ENCODE peak calls at places on chromosomes 7 and 10, in seven cellular contexts. A is astrocyte of the spinal cord, Q is lower leg skin, U is mesendoderm, S is GM12865, P is amniotic stem cell, Z is DMS 273 treated with DMSO at 0.1 percent for 48 hours. O is an unnamed sample.

GRCh38 chr7:673681-674453 is 52.6 kb upstream of the DNAAF5 start:
- DNase-seq in A (no peak), U (no peak), Z (no peak), P (no peak), S (no peak), Q (no peak), O (no peak)

GRCh38 chr7:82109288-82109687 is 334.3 kb downstream of the CACNA2D1 start:
- DNase-seq in Q (no peak), U (no peak), P (no peak), Z (no peak), S (no peak), A (peak; percentile 41), O (no peak)

GRCh38 chr10:451856-452255 is 237.6 kb downstream of the DIP2C start:
- DNase-seq in P (no peak), Z (no peak), A (no peak), U (no peak), Q (no peak), S (no peak), O (no peak)

GRCh38 chr7:101308245-101309085 is 13.1 kb downstream of the IFT22 start:
- DNase-seq in Z (peak; percentile 65), P (no peak), Q (peak; percentile 34), A (peak; percentile 33), U (peak; percentile 93), S (peak; percentile 81), O (no peak)

GRCh38 chr10:119495545-119495944 is 47.0 kb downstream of the RGS10 start:
- DNase-seq in U (no peak), S (no peak), Q (no peak), A (no peak), Z (no peak), P (no peak), O (no peak)

GRCh38 chr7:100544386-100544785 is 5.4 kb downstream of the AGFG2 start:
- DNase-seq in P (no peak), Q (no peak), S (no peak), A (no peak), U (no peak), Z (no peak), O (no peak)

GRCh38 chr10:113947138-113948011 is 92.9 kb downstream of the NHLRC2 start:
- DNase-seq in P (no peak), Q (no peak), A (peak; percentile 11), U (no peak), S (peak; percentile 46), Z (no peak), O (no peak)

GRCh38 chr7:94295805-94296204 is 98.9 kb upstream of the COL1A2 start:
- DNase-seq in U (no peak), Z (peak; percentile 53), P (peak; percentile 60), S (no peak), Q (no peak), A (peak; percentile 88), O (no peak)

GRCh38 chr10:132616170-132616994 is 78.8 kb downstream of the INPP5A start:
- DNase-seq in Z (no peak), Q (no peak), A (no peak), S (no peak), P (no peak), U (no peak), O (no peak)

GRCh38 chr7:157017149-157017548 is 6.7 kb upstream of the MNX1 start:
- DNase-seq in P (no peak), A (no peak), Q (no peak), U (no peak), S (no peak), Z (no peak), O (no peak)

GRCh38 chr7:66265566-66265965 is 60.4 kb downstream of the TPST1 start:
- DNase-seq in Q (no peak), Z (peak; percentile 22), A (peak; percentile 40), S (no peak), P (no peak), U (peak; percentile 50), O (no peak)

GRCh38 chr7:20199015-20199737 is 18.0 kb downstream of the MACC1 start:
- DNase-seq in A (peak; percentile 69), S (peak; percentile 89), Q (peak; percentile 49), U (peak; percentile 54), Z (no peak), P (no peak), O (no peak)

GRCh38 chr10:36888925-36889573 is 236.3 kb upstream of the ANKRD30A start:
- DNase-seq in P (no peak), Q (no peak), A (no peak), Z (no peak), U (peak; percentile 74), S (peak; percentile 57), O (no peak)

GRCh38 chr7:6443372-6443941 is 4.3 kb downstream of the DAGLB start:
- DNase-seq in Z (no peak), S (no peak), P (peak; percentile 85), Q (no peak), A (peak; percentile 88), U (peak; percentile 71), O (peak; percentile 79)

GRCh38 chr7:66357062-66357461 is 151.9 kb downstream of the TPST1 start:
- DNase-seq in Q (no peak), U (no peak), P (no peak), S (no peak), A (no peak), Z (no peak), O (no peak)

GRCh38 chr10:132344386-132344785 is 12.4 kb downstream of the LRRC27 start:
- DNase-seq in U (no peak), P (no peak), Q (no peak), S (no peak), Z (no peak), A (no peak), O (no peak)

GRCh38 chr7:78134748-78135147 is 336.2 kb downstream of the PHTF2 start:
- DNase-seq in A (no peak), S (no peak), P (no peak), U (peak; percentile 18), Z (no peak), Q (no peak), O (no peak)

GRCh38 chr10:91880310-91880709 is 29.0 kb downstream of the FGFBP3 start:
- DNase-seq in S (no peak), A (no peak), U (peak; percentile 72), P (no peak), Q (peak; percentile 34), Z (no peak), O (no peak)

GRCh38 chr10:17877121-17877520 is 68.0 kb downstream of the MRC1 start:
- DNase-seq in Z (no peak), P (no peak), Q (no peak), U (no peak), S (no peak), A (no peak), O (no peak)

GRCh38 chr10:26057466-26057865 is 123.4 kb downstream of the MYO3A start:
- DNase-seq in P (no peak), Z (no peak), Q (no peak), S (no peak), U (no peak), A (no peak), O (no peak)

GRCh38 chr10:45015590-45015989 is 14.9 kb downstream of the ZNF22 start:
- DNase-seq in U (no peak), A (no peak), P (no peak), Z (no peak), S (no peak), Q (no peak), O (no peak)